ENCODE peak calls at places on chromosomes 7 and 10, in four cellular contexts. One of them, this sample, is unnamed. For H3K36me3, the result is how much of the 10 kb centered on the place peaks cover.

GRCh38 chr7:44163591-44163990 is 22.5 kb upstream of the MYL7 start:
- DNase-seq in thoracic aorta: no peak
- DNase-seq in ascending aorta: no peak
- DNase-seq in WERI-Rb-1: no peak
- DNase-seq in this sample: no peak

GRCh38 chr10:46277840-46278239 is 9.0 kb upstream of the ANTXRL start:
- DNase-seq in thoracic aorta: no peak
- DNase-seq in ascending aorta: no peak
- DNase-seq in WERI-Rb-1: no peak
- DNase-seq in this sample: no peak

GRCh38 chr7:138979988-138980574 is 1.1 kb downstream of the KIAA1549 start:
- DNase-seq in thoracic aorta: no peak
- DNase-seq in ascending aorta: no peak
- DNase-seq in WERI-Rb-1: no peak
- DNase-seq in this sample: no peak

GRCh38 chr7:92177362-92177761 is 1.6 kb downstream of the LRRD1 start:
- DNase-seq in thoracic aorta: no peak
- DNase-seq in ascending aorta: no peak
- DNase-seq in WERI-Rb-1: no peak
- DNase-seq in this sample: no peak

GRCh38 chr10:109773818-109774440 is 149.4 kb downstream of the XPNPEP1 start:
- DNase-seq in thoracic aorta: no peak
- DNase-seq in ascending aorta: no peak
- DNase-seq in WERI-Rb-1: no peak
- DNase-seq in this sample: no peak

GRCh38 chr7:102119213-102119651 is 167.4 kb upstream of the SH2B2 start:
- DNase-seq in thoracic aorta: no peak
- DNase-seq in ascending aorta: no peak
- DNase-seq in WERI-Rb-1: no peak
- DNase-seq in this sample: no peak

GRCh38 chr7:66781408-66782090 is 41.0 kb downstream of the RABGEF1 start:
- DNase-seq in thoracic aorta: no peak
- DNase-seq in ascending aorta: no peak
- DNase-seq in WERI-Rb-1: no peak
- DNase-seq in this sample: no peak

GRCh38 chr10:21981118-21981517 is 22.4 kb downstream of the DNAJC1 start:
- DNase-seq in thoracic aorta: no peak
- DNase-seq in ascending aorta: no peak
- DNase-seq in WERI-Rb-1: no peak
- DNase-seq in this sample: no peak

GRCh38 chr7:134695321-134695860 is 48.7 kb downstream of the BPGM start:
- DNase-seq in thoracic aorta: no peak
- DNase-seq in ascending aorta: no peak
- DNase-seq in WERI-Rb-1: no peak
- DNase-seq in this sample: no peak

GRCh38 chr7:48084727-48085432 is 4.2 kb upstream of the UPP1 start:
- DNase-seq in thoracic aorta: peak
- DNase-seq in ascending aorta: peak
- DNase-seq in WERI-Rb-1: no peak
- DNase-seq in this sample: peak

GRCh38 chr10:1362589-1363465 is 306.6 kb downstream of the WDR37 start:
- DNase-seq in thoracic aorta: no peak
- DNase-seq in ascending aorta: no peak
- DNase-seq in WERI-Rb-1: no peak
- DNase-seq in this sample: no peak

GRCh38 chr10:99768430-99769011 is 13.9 kb upstream of the ABCC2 start:
- DNase-seq in thoracic aorta: no peak
- DNase-seq in ascending aorta: no peak
- DNase-seq in WERI-Rb-1: no peak
- DNase-seq in this sample: no peak

GRCh38 chr7:139034855-139035587 is 821 bp downstream of the ZC3HAV1L start:
- DNase-seq in thoracic aorta: no peak
- DNase-seq in ascending aorta: no peak
- DNase-seq in WERI-Rb-1: peak
- DNase-seq in this sample: no peak

GRCh38 chr7:80552304-80552703 is 40.4 kb upstream of the GNAT3 start:
- DNase-seq in thoracic aorta: no peak
- DNase-seq in ascending aorta: no peak
- DNase-seq in WERI-Rb-1: no peak
- DNase-seq in this sample: no peak

GRCh38 chr7:11343818-11344413 is 370.2 kb downstream of the PHF14 start:
- DNase-seq in thoracic aorta: no peak
- DNase-seq in ascending aorta: no peak
- DNase-seq in WERI-Rb-1: no peak
- DNase-seq in this sample: no peak

GRCh38 chr7:14602851-14603250 is 299.7 kb downstream of the DGKB start:
- DNase-seq in thoracic aorta: no peak
- DNase-seq in ascending aorta: no peak
- DNase-seq in WERI-Rb-1: no peak
- DNase-seq in this sample: no peak

GRCh38 chr7:17580141-17580540 is 281.7 kb downstream of the AHR start:
- DNase-seq in thoracic aorta: no peak
- DNase-seq in ascending aorta: no peak
- DNase-seq in WERI-Rb-1: no peak
- DNase-seq in this sample: no peak

GRCh38 chr10:6838118-6838517 is 258.0 kb upstream of the PRKCQ start:
- DNase-seq in thoracic aorta: no peak
- DNase-seq in ascending aorta: no peak
- DNase-seq in WERI-Rb-1: no peak
- DNase-seq in this sample: peak

GRCh38 chr7:37062019-37062418 is 337.7 kb upstream of the AOAH start:
- DNase-seq in thoracic aorta: no peak
- DNase-seq in ascending aorta: no peak
- DNase-seq in WERI-Rb-1: no peak
- DNase-seq in this sample: no peak

GRCh38 chr7:40437498-40437897 is 302.7 kb downstream of the SUGCT start:
- DNase-seq in thoracic aorta: no peak
- DNase-seq in ascending aorta: no peak
- DNase-seq in WERI-Rb-1: no peak
- DNase-seq in this sample: no peak

GRCh38 chr7:22640269-22640668 is 86.7 kb upstream of the IL6 start:
- DNase-seq in thoracic aorta: no peak
- DNase-seq in ascending aorta: no peak
- DNase-seq in WERI-Rb-1: no peak
- DNase-seq in this sample: no peak

GRCh38 chr10:98910048-98910447 is 325.6 kb downstream of the HPSE2 start:
- DNase-seq in thoracic aorta: no peak
- DNase-seq in ascending aorta: no peak
- DNase-seq in WERI-Rb-1: peak
- DNase-seq in this sample: no peak

GRCh38 chr7:85014936-85015335 is 171.9 kb downstream of the SEMA3D start:
- DNase-seq in thoracic aorta: no peak
- DNase-seq in ascending aorta: no peak
- DNase-seq in WERI-Rb-1: peak
- DNase-seq in this sample: no peak

GRCh38 chr10:21993360-21994001 is 10.0 kb downstream of the DNAJC1 start:
- DNase-seq in thoracic aorta: no peak
- DNase-seq in ascending aorta: no peak
- DNase-seq in WERI-Rb-1: no peak
- DNase-seq in this sample: no peak

GRCh38 chr10:104349623-104350142 is 4.0 kb upstream of the CFAP58 start:
- DNase-seq in thoracic aorta: no peak
- DNase-seq in ascending aorta: no peak
- DNase-seq in WERI-Rb-1: no peak
- DNase-seq in this sample: no peak

GRCh38 chr10:86411281-86411841 is 44.8 kb upstream of the GRID1 start:
- DNase-seq in thoracic aorta: no peak
- DNase-seq in ascending aorta: no peak
- DNase-seq in WERI-Rb-1: no peak
- DNase-seq in this sample: no peak

GRCh38 chr7:96973986-96974385 is 31.4 kb upstream of the DLX6 start:
- DNase-seq in thoracic aorta: no peak
- DNase-seq in ascending aorta: no peak
- DNase-seq in WERI-Rb-1: no peak
- DNase-seq in this sample: no peak

GRCh38 chr10:58266826-58267712 is 625 bp downstream of the IPMK start:
- DNase-seq in thoracic aorta: peak
- DNase-seq in ascending aorta: peak
- DNase-seq in WERI-Rb-1: peak
- DNase-seq in this sample: peak

GRCh38 chr10:17533731-17534130 is 79.3 kb upstream of the ST8SIA6 start:
- DNase-seq in thoracic aorta: no peak
- DNase-seq in ascending aorta: no peak
- DNase-seq in WERI-Rb-1: no peak
- DNase-seq in this sample: no peak

GRCh38 chr10:102024799-102025198 is 31.2 kb downstream of the ARMH3 start:
- DNase-seq in thoracic aorta: no peak
- DNase-seq in ascending aorta: no peak
- DNase-seq in WERI-Rb-1: no peak
- DNase-seq in this sample: no peak

GRCh38 chr10:102027261-102027660 is 28.7 kb downstream of the ARMH3 start:
- DNase-seq in thoracic aorta: no peak
- DNase-seq in ascending aorta: no peak
- DNase-seq in WERI-Rb-1: no peak
- DNase-seq in this sample: no peak
- H3K36me3 ChIP-seq in thoracic aorta: half or more
- H3K36me3 ChIP-seq in ascending aorta: half or more
- H3K36me3 ChIP-seq in WERI-Rb-1: under half
- H3K36me3 ChIP-seq in this sample: half or more

DNA sequence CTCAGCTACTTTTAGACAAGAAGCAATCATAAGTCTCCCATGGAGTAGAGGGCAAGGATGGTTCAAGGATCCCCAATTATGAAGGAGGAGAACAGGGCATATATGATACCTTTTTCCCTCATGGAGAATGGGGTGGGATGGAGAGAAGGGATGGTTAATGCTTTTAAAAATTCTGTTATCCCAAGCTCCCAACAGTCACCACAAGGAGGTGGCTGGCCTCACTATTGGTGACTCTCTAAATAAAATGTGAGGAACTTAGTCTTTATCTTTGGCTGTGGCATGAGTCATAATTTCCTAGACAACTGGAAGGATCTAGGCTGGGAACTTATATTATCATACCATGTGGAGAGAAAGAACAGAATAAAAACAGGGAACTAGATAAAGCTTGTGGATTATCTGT is 297.0 kb downstream of the PHTF2 start:
- DNase-seq in thoracic aorta: no peak
- DNase-seq in ascending aorta: no peak
- DNase-seq in WERI-Rb-1: no peak
- DNase-seq in this sample: no peak
- TF ChIP-seq CTCF in thoracic aorta: no peak
- TF ChIP-seq CTCF in ascending aorta: no peak
- TF ChIP-seq CTCF in WERI-Rb-1: no peak
- TF ChIP-seq CTCF in this sample: no peak

GRCh38 chr7:151077705-151078232 is 2.8 kb downstream of the FASTK start:
- DNase-seq in thoracic aorta: no peak
- DNase-seq in ascending aorta: no peak
- DNase-seq in WERI-Rb-1: no peak
- DNase-seq in this sample: no peak

GRCh38 chr7:151075662-151075971 is 5.0 kb downstream of the FASTK start:
- DNase-seq in thoracic aorta: no peak
- DNase-seq in ascending aorta: no peak
- DNase-seq in WERI-Rb-1: no peak
- DNase-seq in this sample: no peak

GRCh38 chr7:151078233-151079040 is 2.2 kb downstream of the FASTK start:
- DNase-seq in thoracic aorta: no peak
- DNase-seq in ascending aorta: no peak
- DNase-seq in WERI-Rb-1: peak
- DNase-seq in this sample: no peak

GRCh38 chr7:151075978-151076426 is 4.6 kb downstream of the FASTK start:
- DNase-seq in thoracic aorta: no peak
- DNase-seq in ascending aorta: no peak
- DNase-seq in WERI-Rb-1: no peak
- DNase-seq in this sample: no peak

GRCh38 chr7:151076863-151077704 is 3.5 kb downstream of the FASTK start:
- DNase-seq in thoracic aorta: no peak
- DNase-seq in ascending aorta: no peak
- DNase-seq in WERI-Rb-1: no peak
- DNase-seq in this sample: no peak
- H3K36me3 ChIP-seq in thoracic aorta: under half
- H3K36me3 ChIP-seq in ascending aorta: half or more
- H3K36me3 ChIP-seq in WERI-Rb-1: half or more
- H3K36me3 ChIP-seq in this sample: under half

GRCh38 chr7:121126801-121127534 is 138.5 kb downstream of the CPED1 start:
- DNase-seq in thoracic aorta: no peak
- DNase-seq in ascending aorta: no peak
- DNase-seq in WERI-Rb-1: no peak
- DNase-seq in this sample: no peak
- TF ChIP-seq CTCF in thoracic aorta: no peak
- TF ChIP-seq CTCF in ascending aorta: no peak
- TF ChIP-seq CTCF in WERI-Rb-1: no peak
- TF ChIP-seq CTCF in this sample: no peak

DNA sequence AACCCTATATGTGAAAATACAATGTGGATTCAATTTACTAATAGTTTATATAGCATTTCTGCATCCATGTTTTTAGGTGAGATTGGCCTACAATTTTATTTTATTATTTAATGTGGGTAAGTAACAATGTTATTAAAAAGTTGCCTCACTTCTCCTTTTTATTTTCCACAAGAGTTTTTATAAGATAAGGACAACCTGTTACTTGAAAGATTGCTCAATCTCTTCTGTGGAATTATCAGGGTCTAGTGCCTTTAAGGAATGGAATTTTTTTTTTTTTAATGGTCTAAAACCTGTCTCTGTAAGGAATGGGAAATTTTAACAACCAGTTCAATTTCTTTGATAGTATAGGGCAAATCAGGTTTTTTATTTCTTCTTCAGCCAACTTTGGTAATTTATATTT is 53.9 kb upstream of the RAB18 start:
- DNase-seq in thoracic aorta: no peak
- DNase-seq in ascending aorta: no peak
- DNase-seq in WERI-Rb-1: no peak
- DNase-seq in this sample: no peak
- H3K36me3 ChIP-seq in thoracic aorta: under half
- H3K36me3 ChIP-seq in ascending aorta: under half
- H3K36me3 ChIP-seq in WERI-Rb-1: under half
- H3K36me3 ChIP-seq in this sample: under half

GRCh38 chr10:20334559-20334958 is 518.3 kb downstream of the PLXDC2 start:
- DNase-seq in thoracic aorta: no peak
- DNase-seq in ascending aorta: no peak
- DNase-seq in WERI-Rb-1: no peak
- DNase-seq in this sample: no peak
- TF ChIP-seq CTCF in thoracic aorta: no peak
- TF ChIP-seq CTCF in ascending aorta: no peak
- TF ChIP-seq CTCF in WERI-Rb-1: no peak
- TF ChIP-seq CTCF in this sample: no peak

DNA sequence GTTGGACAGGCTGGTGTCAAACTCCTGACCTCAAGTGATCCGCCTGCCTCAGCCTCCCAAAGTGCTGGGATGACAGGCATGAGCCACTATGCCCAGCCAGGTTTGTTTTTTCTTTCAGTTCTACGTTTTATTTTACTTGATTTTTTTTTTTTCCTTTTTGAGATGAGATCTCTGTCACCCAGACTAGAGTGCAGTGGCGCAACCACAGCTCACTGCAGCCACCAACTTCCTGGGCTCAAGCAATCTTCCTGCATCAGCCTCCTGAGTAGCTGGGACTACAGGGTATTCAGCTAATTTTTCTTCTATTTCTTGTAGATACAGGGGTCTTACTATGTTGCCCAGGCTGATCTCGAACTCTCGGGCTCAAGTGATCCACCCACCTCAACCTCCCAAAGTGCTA is 24.3 kb downstream of the GDI2 start:
- DNase-seq in thoracic aorta: no peak
- DNase-seq in ascending aorta: no peak
- DNase-seq in WERI-Rb-1: no peak
- DNase-seq in this sample: no peak
- H3K36me3 ChIP-seq in thoracic aorta: under half
- H3K36me3 ChIP-seq in ascending aorta: half or more
- H3K36me3 ChIP-seq in WERI-Rb-1: under half
- H3K36me3 ChIP-seq in this sample: under half